ENCODE peak calls at places on chromosome X, in six cellular contexts. Y is NCI-H2081, I is Caco-2, L is left colon, W is cardiac fibroblast, K is adipocyte. C is an unnamed sample.

GRCh38 chrX:790780-791360 is 160.3 kb downstream of the SHOX start:
- DNase-seq in Y (no peak), I (no peak), L (no peak), W (no peak), K (no peak), C (no peak)

GRCh38 chrX:120463241-120463640 is 5.9 kb downstream of the LAMP2 start:
- DNase-seq in Y (no peak), I (no peak), L (no peak), W (peak), K (peak), C (no peak)

GRCh38 chrX:73877687-73878086 is 314.7 kb downstream of the CHIC1 start:
- DNase-seq in Y (no peak), I (no peak), L (no peak), W (no peak), K (no peak), C (no peak)

GRCh38 chrX:103240155-103240554 is 14.8 kb downstream of the TCEAL8 start:
- DNase-seq in Y (no peak), I (no peak), L (no peak), W (no peak), K (no peak), C (no peak)

GRCh38 chrX:78011846-78012245 is 42.4 kb upstream of the PGAM4 start:
- DNase-seq in Y (no peak), I (no peak), L (no peak), W (no peak), K (peak), C (no peak)

GRCh38 chrX:56764153-56764974 is 35.3 kb downstream of the NBDY start:
- DNase-seq in Y (no peak), I (peak), L (peak), W (peak), K (peak), C (no peak)

GRCh38 chrX:25427873-25428555 is 412.2 kb upstream of the ARX start:
- DNase-seq in Y (no peak), I (no peak), L (no peak), W (no peak), K (no peak), C (no peak)

GRCh38 chrX:44183329-44183728 is 160.1 kb downstream of the EFHC2 start:
- DNase-seq in Y (peak), I (no peak), L (no peak), W (no peak), K (no peak), C (peak)

GRCh38 chrX:41482153-41482850 is 35.2 kb downstream of the NYX start:
- DNase-seq in Y (no peak), I (peak), L (no peak), W (peak), K (no peak), C (no peak)

GRCh38 chrX:12292996-12293765 is 154.9 kb downstream of the FRMPD4 start:
- DNase-seq in Y (no peak), I (no peak), L (no peak), W (peak), K (peak), C (no peak)

GRCh38 chrX:140912606-140913005 is 89.8 kb upstream of the SPANXB1 start:
- DNase-seq in Y (no peak), I (no peak), L (no peak), W (no peak), K (no peak), C (no peak)

GRCh38 chrX:4844376-4844775 is 1130.9 kb upstream of the PRKX start:
- DNase-seq in Y (no peak), I (peak), L (no peak), W (no peak), K (no peak), C (no peak)

GRCh38 chrX:103687696-103688191 is 1.2 kb upstream of the MORF4L2 start:
- DNase-seq in Y (peak), I (peak), L (peak), W (peak), K (peak), C (peak)

GRCh38 chrX:41265615-41266014 is 68.3 kb upstream of the DDX3X start:
- DNase-seq in Y (no peak), I (no peak), L (no peak), W (peak), K (no peak), C (no peak)

GRCh38 chrX:110420771-110421498 is 62.3 kb downstream of the RTL9 start:
- DNase-seq in Y (no peak), I (no peak), L (no peak), W (no peak), K (no peak), C (no peak)

GRCh38 chrX:125627676-125628075 is 308.0 kb downstream of the TEX13C start:
- DNase-seq in Y (no peak), I (no peak), L (no peak), W (no peak), K (no peak), C (no peak)

GRCh38 chrX:53374222-53374820 is 48.1 kb downstream of the SMC1A start:
- DNase-seq in Y (no peak), I (no peak), L (no peak), W (peak), K (peak), C (no peak)

GRCh38 chrX:56788229-56788628 is 59.2 kb downstream of the NBDY start:
- DNase-seq in Y (no peak), I (no peak), L (no peak), W (no peak), K (no peak), C (no peak)

GRCh38 chrX:154120567-154120966 is 23.1 kb upstream of the MECP2 start:
- DNase-seq in Y (no peak), I (no peak), L (no peak), W (no peak), K (no peak), C (no peak)

GRCh38 chrX:63050225-63050624 is 300.9 kb downstream of the SPIN4 start:
- DNase-seq in Y (no peak), I (no peak), L (no peak), W (no peak), K (no peak), C (no peak)

GRCh38 chrX:110224926-110225617 is 92.8 kb downstream of the AMMECR1 start:
- DNase-seq in Y (no peak), I (no peak), L (no peak), W (no peak), K (no peak), C (no peak)

GRCh38 chrX:31269914-31270313 is 198.1 kb upstream of the FTHL17 start:
- DNase-seq in Y (no peak), I (peak), L (no peak), W (peak), K (no peak), C (no peak)

GRCh38 chrX:49041683-49042529 is 1.3 kb downstream of the TFE3 start:
- DNase-seq in Y (no peak), I (no peak), L (no peak), W (peak), K (peak), C (no peak)

GRCh38 chrX:11408111-11408405 is 114.8 kb downstream of the AMELX start:
- DNase-seq in Y (no peak), I (no peak), L (no peak), W (no peak), K (no peak), C (no peak)

GRCh38 chrX:119721487-119721886 is 28.5 kb upstream of the SEPTIN6 start:
- DNase-seq in Y (no peak), I (no peak), L (no peak), W (no peak), K (no peak), C (no peak)

GRCh38 chrX:12955882-12956703 is 18.8 kb upstream of the TMSB4X start:
- DNase-seq in Y (no peak), I (no peak), L (peak), W (peak), K (peak), C (no peak)

GRCh38 chrX:134684956-134685355 is 26.7 kb upstream of the PLAC1 start:
- DNase-seq in Y (no peak), I (no peak), L (no peak), W (no peak), K (no peak), C (no peak)

GRCh38 chrX:44462851-44463250 is 79.8 kb downstream of the FUNDC1 start:
- DNase-seq in Y (no peak), I (no peak), L (no peak), W (peak), K (peak), C (no peak)

GRCh38 chrX:74349387-74349786 is 45.4 kb downstream of the ZCCHC13 start:
- DNase-seq in Y (no peak), I (no peak), L (no peak), W (peak), K (peak), C (no peak)

GRCh38 chrX:78710146-78710545 is 37.4 kb upstream of the LPAR4 start:
- DNase-seq in Y (no peak), I (no peak), L (no peak), W (no peak), K (no peak), C (no peak)

C was measured in COR-L47.